ENCODE peak calls at places on chromosomes 6 and 20, in five cellular contexts. L, B, Q, Z and E are unnamed samples.
A peak's percentile ranks its signal among the peaks of the same experiment; 100 is the strongest.

GRCh38 chr6:130223508-130223907 is 757 bp upstream of the SAMD3 start:
- DNase-seq in L (peak; percentile 2), Z (no peak), Q (peak; percentile 86), B (no peak), E (no peak)

GRCh38 chr20:11792229-11792953 is 125.3 kb upstream of the BTBD3 start:
- DNase-seq in Q (no peak), L (no peak), B (no peak), Z (no peak), E (no peak)

GRCh38 chr20:64182146-64182865 is 18.1 kb downstream of the MYT1 start:
- DNase-seq in L (no peak), Q (no peak), B (no peak), Z (no peak), E (no peak)

GRCh38 chr20:43916875-43917371 is 2.3 kb downstream of the TOX2 start:
- DNase-seq in Z (no peak), B (no peak), L (no peak), Q (no peak), E (no peak)

GRCh38 chr6:139550361-139550760 is 175.9 kb upstream of the CITED2 start:
- DNase-seq in Q (no peak), L (no peak), Z (no peak), B (no peak), E (no peak)

GRCh38 chr20:41171736-41172295 is 34.5 kb downstream of the PLCG1 start:
- DNase-seq in Q (no peak), Z (no peak), L (no peak), B (peak; percentile 24), E (no peak)

GRCh38 chr6:49906511-49906910 is 40.2 kb upstream of the CRISP1 start:
- DNase-seq in B (no peak), Q (no peak), Z (no peak), L (no peak), E (no peak)

GRCh38 chr20:3262566-3262965 is 23.6 kb upstream of the SLC4A11 start:
- DNase-seq in B (no peak), L (no peak), Q (no peak), Z (no peak), E (no peak)

GRCh38 chr6:18350271-18350670 is 36.9 kb upstream of the RNF144B start:
- DNase-seq in Q (no peak), B (no peak), L (peak; percentile 2), Z (no peak), E (peak; percentile 29)

GRCh38 chr20:22795897-22796296 is 211.5 kb upstream of the FOXA2 start:
- DNase-seq in B (peak; percentile 81), Z (peak; percentile 58), L (peak; percentile 1), Q (no peak), E (peak; percentile 95)

GRCh38 chr6:2665169-2666070 is 85.3 kb downstream of the MYLK4 start:
- DNase-seq in L (no peak), Z (no peak), Q (no peak), B (no peak), E (no peak)

GRCh38 chr6:52201493-52201892 is 15.3 kb downstream of the IL17A start:
- DNase-seq in B (no peak), Q (no peak), Z (no peak), L (no peak), E (no peak)

GRCh38 chr20:46694484-46694883 is 5.2 kb upstream of the TP53RK start:
- DNase-seq in Q (no peak), Z (no peak), L (peak; percentile 46), B (no peak), E (peak; percentile 53)

GRCh38 chr6:165446331-165446730 is 136.9 kb upstream of the C6orf118 start:
- DNase-seq in Z (no peak), B (no peak), Q (no peak), L (no peak), E (no peak)

GRCh38 chr6:170475118-170475517 is 78.0 kb downstream of the PSMB1 start:
- DNase-seq in Z (no peak), B (no peak), L (no peak), Q (no peak), E (no peak)

GRCh38 chr20:58407201-58407873 is 18.3 kb downstream of the VAPB start:
- DNase-seq in B (no peak), Q (no peak), Z (no peak), L (no peak), E (no peak)

GRCh38 chr20:31632503-31633338 is 5.0 kb upstream of the COX4I2 start:
- DNase-seq in Q (no peak), Z (no peak), L (no peak), B (no peak), E (no peak)

GRCh38 chr6:124888581-124889371 is 73.5 kb upstream of the RNF217 start:
- DNase-seq in Z (no peak), L (no peak), Q (no peak), B (no peak), E (no peak)

GRCh38 chr20:16292227-16292626 is 281.0 kb downstream of the KIF16B start:
- DNase-seq in Z (no peak), L (no peak), Q (no peak), B (no peak), E (no peak)

GRCh38 chr6:101195581-101195980 is 197.9 kb upstream of the GRIK2 start:
- DNase-seq in Q (no peak), B (no peak), L (no peak), Z (no peak), E (peak; percentile 42)

GRCh38 chr20:11178946-11179654 is 505.3 kb upstream of the JAG1 start:
- DNase-seq in L (peak; percentile 38), Q (no peak), Z (no peak), B (no peak), E (peak; percentile 40)

GRCh38 chr20:40293740-40294139 is 395.3 kb downstream of the MAFB start:
- DNase-seq in L (no peak), Q (no peak), B (no peak), Z (no peak), E (peak; percentile 38)

GRCh38 chr6:151494235-151494950 is 576 bp downstream of the CCDC170 start:
- DNase-seq in B (peak; percentile 81), Q (peak; percentile 61), Z (peak; percentile 48), L (peak; percentile 10), E (peak; percentile 48)

GRCh38 chr6:148967128-148967527 is 220.3 kb downstream of the UST start:
- DNase-seq in L (no peak), B (no peak), Z (no peak), Q (no peak), E (no peak)

GRCh38 chr6:15524736-15525401 is 138.0 kb downstream of the DTNBP1 start:
- DNase-seq in Z (no peak), B (peak; percentile 65), L (no peak), Q (no peak), E (no peak)

GRCh38 chr6:139349464-139350020 is 24.9 kb downstream of the CITED2 start:
- DNase-seq in Z (no peak), L (peak; percentile 47), B (no peak), Q (no peak), E (peak; percentile 59)

GRCh38 chr20:329851-330232 is 4.5 kb downstream of the SOX12 start:
- DNase-seq in L (no peak), B (peak; percentile 50), Q (no peak), Z (no peak), E (no peak)

GRCh38 chr6:107763959-107764358 is 60.2 kb downstream of the SCML4 start:
- DNase-seq in Z (no peak), L (no peak), Q (no peak), B (no peak), E (peak; percentile 60)

GRCh38 chr6:150142304-150142656 is 564 bp upstream of the PPP1R14C start:
- DNase-seq in L (peak; percentile 27), Q (no peak), B (no peak), Z (no peak), E (peak; percentile 83)

GRCh38 chr6:37168809-37169457 is 1.0 kb upstream of the PIM1 start:
- DNase-seq in Q (no peak), L (peak; percentile 43), Z (no peak), B (no peak), E (no peak)

GRCh38 chr20:6735913-6736845 is 31.3 kb upstream of the BMP2 start:
- DNase-seq in Z (no peak), B (no peak), L (no peak), Q (no peak), E (no peak)

GRCh38 chr20:47493175-47493953 is 8.3 kb upstream of the NCOA3 start:
- DNase-seq in B (peak; percentile 94), L (peak; percentile 95), Q (peak; percentile 62), Z (peak; percentile 91), E (peak; percentile 83)

GRCh38 chr6:44289726-44290125 is 19.5 kb downstream of the TMEM151B start:
- DNase-seq in L (no peak), Q (no peak), Z (no peak), B (no peak), E (no peak)

GRCh38 chr6:136410201-136411027 is 120.8 kb upstream of the BCLAF1 start:
- DNase-seq in L (no peak), Q (no peak), Z (no peak), B (no peak), E (peak; percentile 63)

GRCh38 chr6:74969591-74970267 is 236.1 kb downstream of the COL12A1 start:
- DNase-seq in B (no peak), Q (no peak), Z (no peak), L (no peak), E (no peak)

GRCh38 chr6:1524040-1524480 is 85.7 kb upstream of the FOXC1 start:
- DNase-seq in B (peak; percentile 96), L (peak; percentile 82), Z (peak; percentile 84), Q (peak; percentile 86), E (peak; percentile 27)

GRCh38 chr20:34260208-34260942 is 19.2 kb downstream of the ASIP start:
- DNase-seq in Z (no peak), Q (no peak), B (no peak), L (no peak), E (peak; percentile 55)

GRCh38 chr6:158408013-158408412 is 95.7 kb downstream of the TULP4 start:
- DNase-seq in Z (no peak), Q (no peak), B (no peak), L (no peak), E (no peak)

GRCh38 chr6:20554817-20555216 is 20.6 kb downstream of the CDKAL1 start:
- DNase-seq in L (no peak), B (no peak), Z (no peak), Q (no peak), E (no peak)

GRCh38 chr20:19885981-19886665 is 128.1 kb downstream of the RIN2 start:
- DNase-seq in Q (no peak), B (peak; percentile 83), L (peak; percentile 9), Z (peak; percentile 63), E (peak; percentile 80)